ENCODE peak calls at places on chromosomes 6 and 20, in nine cellular contexts. P, W, M, Z, V, Y, G, A and E are unnamed samples.

GRCh38 chr6:31130751-31131150 is 8.1 kb downstream of the PSORS1C2 start:
- DNase-seq in A (no peak), M (no peak), Z (no peak), V (no peak), P (no peak), G (no peak), W (no peak), Y (no peak), E (no peak)

GRCh38 chr20:21387528-21387927 is 9.8 kb downstream of the NKX2-4 start:
- DNase-seq in M (no peak), Y (no peak), W (no peak), V (no peak), Z (no peak), P (no peak), G (no peak), A (no peak), E (no peak)

GRCh38 chr20:860891-861290 is 27.4 kb downstream of the FAM110A start:
- DNase-seq in M (no peak), Y (no peak), G (no peak), V (no peak), P (no peak), A (no peak), W (peak), Z (no peak), E (no peak)

GRCh38 chr6:40325041-40325440 is 262.1 kb downstream of the LRFN2 start:
- DNase-seq in W (no peak), G (peak), V (no peak), P (no peak), Y (no peak), Z (no peak), A (no peak), M (no peak), E (no peak)

GRCh38 chr6:115524821-115525220 is 535.9 kb downstream of the FRK start:
- DNase-seq in G (no peak), Z (no peak), P (no peak), M (no peak), W (no peak), A (no peak), Y (no peak), V (no peak), E (no peak)

GRCh38 chr6:4319992-4320683 is 184.8 kb upstream of the ECI2 start:
- DNase-seq in A (peak), G (no peak), V (no peak), Z (no peak), W (peak), P (peak), M (no peak), Y (no peak), E (peak)

GRCh38 chr6:68197356-68197755 is 437.7 kb upstream of the ADGRB3 start:
- DNase-seq in Z (no peak), Y (no peak), W (no peak), M (no peak), P (peak), G (no peak), A (no peak), V (no peak), E (no peak)

GRCh38 chr6:56891754-56892153 is 63.2 kb upstream of the BEND6 start:
- DNase-seq in M (no peak), G (no peak), Y (no peak), V (no peak), W (no peak), P (no peak), A (no peak), Z (no peak), E (peak)

GRCh38 chr6:3265671-3266070 is 6.9 kb downstream of the PSMG4 start:
- DNase-seq in Z (no peak), G (no peak), Y (no peak), M (no peak), A (no peak), P (no peak), W (no peak), V (no peak), E (no peak)

GRCh38 chr6:80674669-80675068 is 568.2 kb downstream of the BCKDHB start:
- DNase-seq in Y (no peak), Z (no peak), W (no peak), V (no peak), G (no peak), M (no peak), P (no peak), A (no peak), E (no peak)

GRCh38 chr20:25692499-25692898 is 4.2 kb downstream of the ZNF337 start:
- DNase-seq in Y (no peak), W (no peak), Z (no peak), V (no peak), P (no peak), A (no peak), G (no peak), M (no peak), E (peak)

GRCh38 chr20:5658897-5659296 is 91.3 kb upstream of the SHLD1 start:
- DNase-seq in W (peak), M (peak), P (peak), Z (no peak), A (peak), Y (peak), G (peak), V (peak), E (peak)

GRCh38 chr20:21796059-21796458 is 90.6 kb downstream of the PAX1 start:
- DNase-seq in G (no peak), Z (no peak), A (no peak), W (no peak), V (no peak), Y (no peak), M (no peak), P (no peak), E (no peak)

GRCh38 chr6:74731204-74731603 is 474.6 kb downstream of the COL12A1 start:
- DNase-seq in Z (no peak), W (peak), M (no peak), Y (no peak), A (peak), G (no peak), P (peak), V (no peak), E (peak)

GRCh38 chr6:160990847-160991410 is 640 bp upstream of the MAP3K4 start:
- DNase-seq in V (no peak), Z (no peak), Y (no peak), M (no peak), G (no peak), P (no peak), A (no peak), W (no peak), E (no peak)

GRCh38 chr20:16293590-16293989 is 279.7 kb downstream of the KIF16B start:
- DNase-seq in P (no peak), G (no peak), V (no peak), M (no peak), Y (no peak), W (peak), Z (no peak), A (no peak), E (peak)

GRCh38 chr6:122653094-122653493 is 42.9 kb downstream of the PKIB start:
- DNase-seq in Y (no peak), G (no peak), W (peak), V (no peak), P (peak), A (peak), Z (no peak), M (no peak), E (peak)

GRCh38 chr6:28953039-28953872 is 29.5 kb upstream of the TRIM27 start:
- DNase-seq in G (peak), P (peak), Z (no peak), V (no peak), A (peak), M (no peak), W (peak), Y (no peak), E (peak)

GRCh38 chr20:20358801-20359200 is 9.1 kb upstream of the INSM1 start:
- DNase-seq in W (no peak), M (no peak), G (no peak), V (no peak), P (no peak), A (no peak), Y (no peak), Z (no peak), E (no peak)

GRCh38 chr6:12962995-12963394 is 246.4 kb downstream of the PHACTR1 start:
- DNase-seq in M (no peak), Z (no peak), V (no peak), Y (no peak), G (no peak), P (peak), W (no peak), A (no peak), E (no peak)

GRCh38 chr20:1933465-1933870 is 38.3 kb downstream of the SIRPA start:
- DNase-seq in M (peak), Y (peak), W (no peak), A (no peak), V (no peak), P (no peak), G (no peak), Z (no peak), E (peak)

GRCh38 chr20:4282550-4282949 is 267.2 kb upstream of the RNF24 start:
- DNase-seq in G (no peak), Z (no peak), W (no peak), A (no peak), M (no peak), Y (no peak), P (no peak), V (no peak), E (no peak)

GRCh38 chr6:41271901-41272395 is 14.5 kb downstream of the TREM1 start:
- DNase-seq in M (peak), V (peak), Z (no peak), W (no peak), Y (peak), A (no peak), P (no peak), G (peak), E (no peak)

GRCh38 chr6:82507112-82507511 is 143.5 kb downstream of the TPBG start:
- DNase-seq in W (peak), A (no peak), M (no peak), V (no peak), Y (no peak), P (peak), G (no peak), Z (no peak), E (peak)

GRCh38 chr20:12698817-12699216 is 310.0 kb upstream of the SPTLC3 start:
- DNase-seq in P (no peak), M (no peak), Y (no peak), Z (no peak), V (no peak), W (no peak), A (no peak), G (no peak), E (no peak)

GRCh38 chr6:700490-700889 is 7.6 kb upstream of the EXOC2 start:
- DNase-seq in A (no peak), V (no peak), M (no peak), W (no peak), Z (no peak), Y (no peak), G (no peak), P (no peak), E (no peak)

GRCh38 chr6:96301023-96301422 is 220.6 kb upstream of the UFL1 start:
- DNase-seq in M (no peak), A (no peak), V (no peak), W (no peak), Z (no peak), P (no peak), Y (no peak), G (no peak), E (no peak)

GRCh38 chr6:48834706-48835105 is 628.3 kb downstream of the MMUT start:
- DNase-seq in A (no peak), P (no peak), V (no peak), Z (no peak), Y (no peak), G (no peak), W (no peak), M (no peak), E (peak)

GRCh38 chr6:96104910-96105309 is 89.1 kb downstream of the FUT9 start:
- DNase-seq in P (no peak), A (no peak), V (no peak), W (peak), M (no peak), Z (no peak), G (no peak), Y (no peak), E (no peak)

GRCh38 chr6:168180548-168181011 is 101.6 kb upstream of the FRMD1 start:
- DNase-seq in P (no peak), Z (peak), M (no peak), G (no peak), W (no peak), A (no peak), Y (no peak), V (no peak), E (no peak)

GRCh38 chr6:82840571-82840970 is 225.1 kb downstream of the UBE3D start:
- DNase-seq in M (no peak), V (no peak), A (no peak), Z (no peak), P (peak), G (no peak), Y (no peak), W (no peak), E (no peak)

GRCh38 chr6:98041921-98042320 is 758.9 kb upstream of the MMS22L start:
- DNase-seq in M (no peak), V (no peak), Z (no peak), P (no peak), G (no peak), A (no peak), Y (no peak), W (no peak), E (no peak)

GRCh38 chr6:14635195-14635594 is 517.6 kb downstream of the CD83 start:
- DNase-seq in V (peak), G (peak), P (no peak), A (no peak), M (no peak), Z (no peak), Y (no peak), W (peak), E (no peak)

GRCh38 chr6:122778334-122778733 is 1.2 kb upstream of the FABP7 start:
- DNase-seq in Z (peak), V (no peak), A (no peak), G (no peak), Y (no peak), P (no peak), W (no peak), M (no peak), E (no peak)

GRCh38 chr20:10034717-10035571 is at the start of gene ANKEF1:
- DNase-seq in G (peak), M (peak), V (peak), A (no peak), W (peak), Z (peak), Y (peak), P (peak), E (peak)
- TF ChIP-seq CTCF in G (no peak), M (no peak), V (no peak), A (no peak), W (no peak), Z (no peak), Y (no peak), P (no peak), E (no peak)

GRCh38 chr20:37941332-37941731 is 38.4 kb downstream of the VSTM2L start:
- DNase-seq in Y (no peak), Z (peak), P (no peak), G (no peak), M (no peak), V (no peak), W (no peak), A (no peak), E (no peak)
- TF ChIP-seq CTCF in Y (no peak), Z (peak), P (peak), G (no peak), M (no peak), V (no peak), W (no peak), A (peak), E (no peak)

DNA sequence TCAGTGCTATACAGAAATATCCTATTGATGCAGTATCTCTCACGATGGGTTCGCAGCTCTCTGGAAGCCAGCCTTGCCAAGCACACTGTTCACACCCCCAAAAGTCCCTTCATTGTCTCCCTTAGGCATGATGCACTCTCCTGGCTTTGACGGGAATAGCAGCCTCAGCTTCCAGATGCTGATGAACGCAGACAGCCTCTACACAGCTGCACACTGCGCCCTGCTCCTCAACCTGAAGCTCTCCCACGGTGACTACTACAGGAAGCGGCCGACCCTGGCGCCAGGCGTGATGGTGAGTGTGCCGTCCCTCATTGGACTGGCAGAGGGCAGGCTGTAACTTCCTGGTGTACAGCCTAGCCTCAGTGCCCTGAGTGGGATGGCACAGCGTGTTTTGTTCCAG is 60.0 kb upstream of the PBOV1 start:
- DNase-seq in A (peak), Z (peak), M (no peak), G (no peak), Y (peak), W (no peak), P (peak), V (no peak), E (peak)
- TF ChIP-seq CTCF in A (peak), Z (peak), M (no peak), G (peak), Y (peak), W (peak), P (peak), V (no peak), E (peak)

GRCh38 chr6:44245912-44246662 is 814 bp upstream of the HSP90AB1 start:
- DNase-seq in Z (peak), P (peak), A (peak), M (peak), W (peak), G (peak), V (peak), Y (peak), E (peak)
- TF ChIP-seq CTCF in Z (peak), P (peak), A (peak), M (no peak), W (no peak), G (no peak), V (no peak), Y (peak), E (no peak)